ENCODE peak calls at places on chromosomes 4 and X, in eight cellular contexts. W is foreskin fibroblast, Y is progenitor cell of endocrine pancreas, U is GM13976, X is RWPE1, Q is HepG2, G is HFF-Myc, J is fibroblast of the aortic adventitia. I is an unnamed sample.

GRCh38 chr4:118139241-118139640 is 105.0 kb downstream of the NDST3 start:
- DNase-seq in G (no peak), Y (no peak), J (no peak), U (no peak), Q (no peak), X (no peak), W (no peak), I (no peak)

GRCh38 chr4:168337550-168337940 is 19.0 kb upstream of the DDX60 start:
- DNase-seq in Y (no peak), Q (no peak), X (no peak), J (peak), G (no peak), W (no peak), U (no peak), I (no peak)

GRCh38 chrX:574355-574754 is 56.2 kb upstream of the SHOX start:
- DNase-seq in Q (no peak), G (no peak), Y (no peak), W (no peak), J (no peak), U (no peak), X (no peak), I (no peak)

GRCh38 chr4:21768349-21769310 is 179.9 kb downstream of the KCNIP4 start:
- DNase-seq in G (no peak), W (peak), X (peak), U (peak), Y (no peak), Q (peak), J (peak), I (peak)

GRCh38 chr4:123162859-123163258 is 233.7 kb upstream of the SPRY1 start:
- DNase-seq in Y (no peak), J (no peak), U (no peak), Q (peak), X (no peak), G (no peak), W (no peak), I (no peak)

GRCh38 chrX:113675278-113675677 is 834.6 kb upstream of the AMOT start:
- DNase-seq in Q (no peak), J (no peak), X (peak), Y (no peak), G (no peak), W (no peak), U (no peak), I (no peak)

GRCh38 chr4:8127051-8127798 is 31.4 kb downstream of the ABLIM2 start:
- DNase-seq in J (no peak), Y (no peak), W (no peak), X (no peak), G (no peak), Q (no peak), U (no peak), I (no peak)

GRCh38 chrX:40933132-40934078 is 151.8 kb upstream of the USP9X start:
- DNase-seq in Y (no peak), X (no peak), U (peak), G (no peak), J (peak), Q (no peak), W (peak), I (no peak)

DNA sequence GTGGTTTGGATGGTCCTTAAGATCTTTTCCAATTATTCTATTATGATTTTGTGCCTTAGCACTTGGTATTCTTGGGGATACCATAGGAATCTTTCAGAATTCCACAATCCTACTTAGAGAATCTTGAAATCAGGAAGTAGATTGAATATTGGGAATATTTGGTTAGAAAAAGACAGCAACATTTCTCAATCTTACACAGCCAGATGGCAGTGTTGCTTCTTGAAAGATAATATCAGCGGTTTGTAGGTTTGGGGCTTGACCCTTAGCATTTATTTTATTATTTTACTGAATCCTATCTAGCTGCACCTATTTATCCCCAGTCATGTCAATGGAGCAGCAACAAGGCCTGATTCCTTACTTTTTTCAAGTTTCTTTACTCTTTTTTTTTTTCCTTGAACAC is 28.6 kb downstream of the MAGEB1 start:
- DNase-seq in J (peak), U (no peak), X (peak), G (no peak), Q (no peak), Y (no peak), W (peak), I (no peak)
- TF ChIP-seq CTCF in J (peak), U (no peak), X (peak), G (peak), Q (peak), Y (peak), W (no peak), I (peak)

GRCh38 chrX:153468008-153468580 is 2.3 kb downstream of the HAUS7 start:
- DNase-seq in J (no peak), Q (no peak), Y (no peak), W (no peak), X (no peak), G (no peak), U (no peak), I (no peak)

GRCh38 chrX:153469811-153470410 is 465 bp downstream of the HAUS7 start:
- DNase-seq in W (no peak), X (no peak), U (no peak), Q (no peak), Y (no peak), J (peak), G (no peak), I (no peak)

GRCh38 chrX:153471663-153472280 is 1.4 kb upstream of the HAUS7 start:
- DNase-seq in U (no peak), Q (no peak), J (peak), W (no peak), Y (no peak), G (no peak), X (no peak), I (no peak)

GRCh38 chrX:153473126-153473525 is 2.8 kb upstream of the HAUS7 start:
- DNase-seq in W (no peak), U (no peak), Q (no peak), X (no peak), G (no peak), Y (no peak), J (no peak), I (no peak)

DNA sequence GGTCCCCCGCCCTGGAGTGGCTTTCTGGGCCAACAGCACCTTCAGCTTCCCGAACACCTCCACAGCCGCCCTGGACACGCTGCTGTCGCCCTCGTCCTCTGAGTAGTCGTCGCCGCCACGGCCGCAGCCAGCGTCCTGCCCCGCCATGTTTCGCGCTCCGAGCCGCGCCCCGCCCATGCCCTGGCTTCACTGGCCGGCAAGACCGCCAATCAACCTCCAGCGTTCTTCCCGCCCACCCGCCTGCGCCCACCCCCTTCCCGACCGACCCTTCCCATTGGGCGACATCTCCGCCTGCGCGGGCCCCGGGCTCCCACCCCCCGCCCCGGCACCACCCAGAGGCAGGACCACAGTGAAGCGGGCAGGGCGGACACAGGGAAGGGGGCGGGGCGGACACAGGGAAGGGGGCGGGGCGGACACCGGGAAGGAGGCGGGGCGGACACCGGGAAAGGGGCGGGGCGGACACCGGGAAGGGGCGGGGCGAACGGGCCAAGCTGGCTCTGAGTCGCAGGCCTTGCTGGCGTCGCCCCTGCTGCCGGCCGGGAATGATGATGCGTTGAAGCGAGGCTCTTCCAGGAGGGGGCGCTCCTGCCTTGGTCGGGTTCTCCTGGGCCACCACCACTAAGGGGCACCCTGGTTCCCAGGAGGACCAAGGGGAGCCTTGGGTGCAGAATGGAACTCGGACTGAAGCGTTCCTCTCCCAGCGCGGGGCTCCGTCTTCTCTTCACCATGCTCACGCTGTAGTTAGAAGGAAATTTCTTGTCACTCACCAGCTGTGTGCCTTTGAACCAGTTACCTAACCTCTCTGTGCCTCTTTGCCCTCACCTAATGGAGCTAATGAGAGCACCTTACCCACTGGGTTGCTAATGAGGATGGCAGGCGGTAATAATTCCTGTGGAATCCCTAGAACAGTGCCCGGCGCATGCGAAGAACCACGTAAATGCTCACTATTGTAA is at the start of gene HAUS7:
- DNase-seq in U (peak), Y (peak), X (peak), J (peak), W (peak), Q (peak), G (peak), I (peak)
- TF ChIP-seq CTCF in U (peak), Y (peak), X (peak), J (peak), W (peak), Q (peak), G (peak), I (peak)

GRCh38 chr4:2934813-2935761 is 28.1 kb downstream of the NOP14 start:
- DNase-seq in G (peak), J (peak), W (peak), X (peak), U (peak), Y (peak), Q (peak), I (peak)
- TF ChIP-seq CTCF in G (no peak), J (no peak), W (no peak), X (no peak), U (no peak), Y (no peak), Q (peak), I (peak)

GRCh38 chr4:62500296-62500695 is 1300.2 kb downstream of the ADGRL3 start:
- DNase-seq in G (no peak), X (no peak), Q (no peak), W (no peak), J (no peak), Y (no peak), U (no peak), I (no peak)
- TF ChIP-seq CTCF in G (no peak), X (no peak), Q (no peak), W (no peak), J (no peak), Y (no peak), U (no peak), I (no peak)

GRCh38 chr4:154120690-154121089 is 331.8 kb upstream of the SFRP2 start:
- DNase-seq in X (no peak), G (no peak), Q (no peak), U (no peak), Y (no peak), J (no peak), W (no peak), I (no peak)

GRCh38 chr4:154124539-154125255 is 335.8 kb upstream of the SFRP2 start:
- DNase-seq in Q (no peak), U (no peak), W (peak), G (no peak), J (peak), X (peak), Y (no peak), I (no peak)

GRCh38 chr4:154123897-154124296 is 335.0 kb upstream of the SFRP2 start:
- DNase-seq in Y (no peak), G (no peak), Q (no peak), U (no peak), J (no peak), X (no peak), W (no peak), I (no peak)

GRCh38 chr4:154120277-154120676 is 331.4 kb upstream of the SFRP2 start:
- DNase-seq in Y (no peak), U (no peak), W (no peak), G (no peak), X (no peak), J (no peak), Q (no peak), I (no peak)

DNA sequence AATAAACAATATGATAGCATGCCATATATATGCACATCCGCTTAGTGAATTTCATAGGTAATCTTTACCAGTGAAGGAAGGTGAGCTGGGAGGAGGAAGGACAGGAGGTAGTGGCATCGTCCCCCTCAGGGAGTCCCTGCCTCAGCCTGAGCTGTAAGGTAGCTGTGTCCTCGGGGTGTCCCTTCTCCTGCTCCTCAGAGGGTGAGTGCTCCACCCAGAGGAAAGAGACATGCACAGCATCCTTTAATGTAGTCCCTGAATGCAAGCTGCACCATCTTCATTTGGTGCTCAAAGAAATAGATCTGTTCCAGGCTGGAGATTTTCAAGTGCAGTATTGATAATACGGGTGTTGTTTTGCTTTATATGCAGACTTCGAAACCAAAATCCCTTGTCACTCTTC is 330.4 kb upstream of the SFRP2 start:
- DNase-seq in X (peak), U (no peak), Q (no peak), G (no peak), Y (no peak), J (no peak), W (peak), I (no peak)
- TF ChIP-seq CTCF in X (no peak), U (peak), Q (peak), G (no peak), Y (no peak), J (peak), W (no peak), I (peak)